ENCODE peak calls at places on chromosome X, in four cellular contexts. D, R, P and C are unnamed samples.

GRCh38 chrX:80876877-80877276 is 67.2 kb upstream of the BRWD3 start:
- DNase-seq in D (no peak), R (no peak), P (no peak), C (peak)

GRCh38 chrX:107146670-107147069 is 28.0 kb upstream of the RBM41 start:
- DNase-seq in D (no peak), R (no peak), P (no peak), C (no peak)

GRCh38 chrX:150569155-150569477 is 695 bp downstream of the MTM1 start:
- DNase-seq in D (peak), R (no peak), P (no peak), C (peak)

GRCh38 chrX:20488473-20488872 is 221.8 kb upstream of the RPS6KA3 start:
- DNase-seq in D (no peak), R (no peak), P (no peak), C (no peak)

GRCh38 chrX:111511477-111511876 is at the start of gene SERTM2:
- DNase-seq in D (peak), R (no peak), P (peak), C (peak)

GRCh38 chrX:121336831-121337421 is 289.5 kb downstream of the GLUD2 start:
- DNase-seq in D (no peak), R (no peak), P (no peak), C (no peak)

GRCh38 chrX:39856472-39857121 is 241.2 kb downstream of the BCOR start:
- DNase-seq in D (no peak), R (no peak), P (no peak), C (no peak)

GRCh38 chrX:72576161-72576896 is 3.7 kb upstream of the HDAC8 start:
- DNase-seq in D (no peak), R (no peak), P (no peak), C (no peak)

GRCh38 chrX:154797006-154797405 is 8.3 kb downstream of the MPP1 start:
- DNase-seq in D (no peak), R (no peak), P (no peak), C (no peak)

GRCh38 chrX:133685806-133686205 is 270.5 kb upstream of the GPC4 start:
- DNase-seq in D (no peak), R (no peak), P (no peak), C (no peak)

GRCh38 chrX:74248889-74249288 is 55.1 kb upstream of the ZCCHC13 start:
- DNase-seq in D (no peak), R (no peak), P (peak), C (no peak)

GRCh38 chrX:30230395-30230794 is at the start of gene MAGEB3:
- DNase-seq in D (no peak), R (no peak), P (no peak), C (no peak)

GRCh38 chrX:136797787-136798186 is 17.1 kb upstream of the ARHGEF6 start:
- DNase-seq in D (no peak), R (no peak), P (no peak), C (no peak)

GRCh38 chrX:39678914-39679313 is 418.8 kb downstream of the BCOR start:
- DNase-seq in D (no peak), R (no peak), P (no peak), C (no peak)

GRCh38 chrX:70479197-70479969 is 34.7 kb downstream of the DLG3 start:
- DNase-seq in D (no peak), R (no peak), P (no peak), C (no peak)